ENCODE peak calls at places on chromosomes 5 and 9, in ten cellular contexts. Z is T-cell; C is HFF-Myc; M is RPMI8226; A is uterus; P is colonic mucosa; I is HTR-8/SVneo; B is CD8-positive, alpha-beta T cell; R is DMS79 treated with DMSO at 0.1 percent for 48 hours; N is AG09309. W is an unnamed sample.

GRCh38 chr9:126327750-126328120 is 1.1 kb downstream of the MVB12B start:
- DNase-seq in P (no peak), C (no peak), R (peak; percentile 29), M (no peak), I (no peak), A (no peak), N (no peak), Z (no peak), B (no peak), W (no peak)

GRCh38 chr5:180059326-180059725 is 12.2 kb downstream of the RNF130 start:
- DNase-seq in P (no peak), C (no peak), B (no peak), N (no peak), I (no peak), M (no peak), A (no peak), R (no peak), Z (no peak), W (no peak)

GRCh38 chr5:198941-199820 is 7.9 kb downstream of the LRRC14B start:
- DNase-seq in Z (no peak), N (no peak), A (no peak), P (no peak), C (no peak), R (no peak), M (no peak), I (no peak), B (no peak), W (no peak)

GRCh38 chr5:77218263-77218662 is 7.8 kb downstream of the PDE8B start:
- DNase-seq in R (no peak), P (no peak), Z (no peak), N (no peak), B (no peak), M (peak; percentile 12), A (no peak), C (no peak), I (no peak), W (no peak)

GRCh38 chr9:89978185-89978584 is 373.4 kb downstream of the GADD45G start:
- DNase-seq in Z (no peak), I (no peak), M (no peak), C (no peak), A (no peak), R (no peak), P (no peak), N (no peak), B (no peak), W (peak; percentile 46)

GRCh38 chr9:116288658-116289057 is 135.1 kb downstream of the PAPPA start:
- DNase-seq in P (no peak), R (no peak), A (no peak), B (no peak), I (peak; percentile 21), M (peak; percentile 5), Z (no peak), C (peak; percentile 89), N (peak; percentile 86), W (peak; percentile 99)

GRCh38 chr9:113633782-113634596 is 170.5 kb downstream of the RGS3 start:
- DNase-seq in P (no peak), Z (no peak), R (no peak), C (no peak), M (no peak), A (no peak), N (no peak), B (no peak), I (no peak), W (no peak)

GRCh38 chr5:157518963-157519362 is 56.6 kb downstream of the ADAM19 start:
- DNase-seq in N (no peak), A (no peak), C (no peak), B (no peak), I (no peak), R (no peak), M (no peak), Z (no peak), P (no peak), W (no peak)

GRCh38 chr5:176770431-176770830 is 39.9 kb upstream of the UNC5A start:
- DNase-seq in A (no peak), N (no peak), Z (no peak), C (no peak), M (no peak), P (peak; percentile 5), R (no peak), I (no peak), B (no peak), W (no peak)

GRCh38 chr5:37836173-37837100 is 3.4 kb downstream of the GDNF start:
- DNase-seq in P (no peak), N (no peak), C (no peak), A (no peak), Z (no peak), R (no peak), B (no peak), M (no peak), I (peak; percentile 54), W (peak; percentile 60)

GRCh38 chr5:178526796-178527457 is 63.3 kb downstream of the COL23A1 start:
- DNase-seq in R (no peak), N (no peak), P (no peak), B (no peak), M (no peak), Z (no peak), A (no peak), I (no peak), C (no peak), W (no peak)

GRCh38 chr5:55650391-55650790 is 61.7 kb downstream of the SLC38A9 start:
- DNase-seq in M (peak; percentile 41), B (no peak), C (no peak), R (no peak), P (no peak), A (no peak), I (no peak), N (peak; percentile 48), Z (no peak), W (peak; percentile 72)

GRCh38 chr9:76927540-76928240 is 21.8 kb upstream of the PRUNE2 start:
- DNase-seq in N (no peak), B (no peak), M (no peak), R (no peak), I (no peak), A (no peak), P (no peak), Z (no peak), C (no peak), W (peak; percentile 36)

GRCh38 chr9:74887041-74887980 is at the start of gene TRPM6:
- DNase-seq in C (peak; percentile 32), M (peak; percentile 16), A (peak; percentile 73), R (peak; percentile 10), B (peak; percentile 15), Z (peak; percentile 13), P (peak; percentile 88), N (peak; percentile 13), I (peak; percentile 63), W (peak; percentile 77)

GRCh38 chr9:22238809-22239684 is 207.6 kb upstream of the DMRTA1 start:
- DNase-seq in R (no peak), N (no peak), I (no peak), A (no peak), C (no peak), B (no peak), M (peak; percentile 33), Z (no peak), P (no peak), W (peak; percentile 78)

GRCh38 chr9:127162567-127163365 is 40.3 kb upstream of the ANGPTL2 start:
- DNase-seq in B (no peak), N (no peak), A (peak; percentile 12), I (no peak), R (no peak), C (no peak), Z (no peak), M (no peak), P (peak; percentile 9), W (no peak)

GRCh38 chr9:135152608-135153337 is 65.3 kb downstream of the OLFM1 start:
- DNase-seq in R (no peak), C (no peak), P (no peak), I (no peak), A (no peak), M (peak; percentile 39), N (no peak), B (no peak), Z (no peak), W (no peak)

GRCh38 chr9:133368249-133368881 is 7.5 kb downstream of the SURF4 start:
- DNase-seq in C (no peak), P (peak; percentile 60), Z (no peak), R (no peak), A (no peak), I (no peak), B (no peak), N (no peak), M (no peak), W (no peak)

GRCh38 chr5:1318659-1319251 is 23.9 kb upstream of the TERT start:
- DNase-seq in P (no peak), C (no peak), Z (no peak), I (no peak), R (peak; percentile 50), A (no peak), B (no peak), M (no peak), N (no peak), W (no peak)

GRCh38 chr5:128007939-128008338 is 75.6 kb upstream of the SLC12A2 start:
- DNase-seq in M (no peak), N (no peak), R (no peak), P (no peak), C (no peak), Z (no peak), I (no peak), A (no peak), B (no peak), W (no peak)

GRCh38 chr5:154627711-154628678 is 127.2 kb upstream of the LARP1 start:
- DNase-seq in M (no peak), N (peak; percentile 88), P (no peak), C (peak; percentile 98), R (no peak), Z (no peak), I (no peak), B (no peak), A (no peak), W (no peak)

GRCh38 chr9:72583370-72583769 is 62.0 kb downstream of the TMC1 start:
- DNase-seq in B (no peak), C (no peak), M (no peak), P (no peak), R (no peak), Z (no peak), A (no peak), I (no peak), N (no peak), W (peak; percentile 49)

GRCh38 chr9:98037362-98037761 is 19.2 kb upstream of the NANS start:
- DNase-seq in Z (no peak), R (no peak), B (no peak), A (peak; percentile 43), N (no peak), M (no peak), C (no peak), P (no peak), I (no peak), W (peak; percentile 70)

GRCh38 chr5:87347841-87348240 is 64.9 kb downstream of the CCNH start:
- DNase-seq in R (no peak), B (no peak), Z (no peak), M (no peak), C (no peak), I (no peak), P (no peak), A (no peak), N (no peak), W (no peak)

GRCh38 chr9:130532426-130532825 is 47.0 kb upstream of the FUBP3 start:
- DNase-seq in C (no peak), P (no peak), M (no peak), A (no peak), Z (no peak), I (no peak), N (no peak), B (no peak), R (peak; percentile 73), W (no peak)

GRCh38 chr5:72673180-72673579 is 143.3 kb upstream of the TNPO1 start:
- DNase-seq in I (no peak), P (no peak), C (no peak), A (no peak), Z (no peak), R (no peak), B (no peak), N (no peak), M (no peak), W (no peak)